ENCODE peak calls at places on chromosomes 7 and 10, in ten cellular contexts. One of them, this sample, is unnamed.

GRCh38 chr7:151248191-151249033 is at the start of gene SMARCD3:
- DNase-seq in NCI-H1105: peak
- DNase-seq in psoas muscle: peak
- DNase-seq in NCI-H2029: peak
- DNase-seq in B cell: no peak
- DNase-seq in kidney tubule cell: peak
- DNase-seq in IMR-90: peak
- DNase-seq in A549: peak
- DNase-seq in effector memory CD4-positive, alpha-beta T cell: no peak
- DNase-seq in cardiac fibroblast: peak
- DNase-seq in this sample: no peak

GRCh38 chr10:78594938-78595645 is 473.7 kb upstream of the ZMIZ1 start:
- DNase-seq in NCI-H1105: no peak
- DNase-seq in psoas muscle: no peak
- DNase-seq in NCI-H2029: peak
- DNase-seq in B cell: no peak
- DNase-seq in kidney tubule cell: no peak
- DNase-seq in IMR-90: no peak
- DNase-seq in A549: no peak
- DNase-seq in effector memory CD4-positive, alpha-beta T cell: no peak
- DNase-seq in cardiac fibroblast: no peak
- DNase-seq in this sample: no peak

GRCh38 chr10:63497321-63497720 is 23.9 kb upstream of the REEP3 start:
- DNase-seq in NCI-H1105: no peak
- DNase-seq in psoas muscle: no peak
- DNase-seq in NCI-H2029: no peak
- DNase-seq in B cell: no peak
- DNase-seq in kidney tubule cell: no peak
- DNase-seq in IMR-90: no peak
- DNase-seq in A549: no peak
- DNase-seq in effector memory CD4-positive, alpha-beta T cell: no peak
- DNase-seq in cardiac fibroblast: no peak
- DNase-seq in this sample: no peak

GRCh38 chr7:67462781-67463191 is 466.2 kb downstream of the TYW1 start:
- DNase-seq in NCI-H1105: no peak
- DNase-seq in psoas muscle: no peak
- DNase-seq in NCI-H2029: no peak
- DNase-seq in B cell: no peak
- DNase-seq in kidney tubule cell: no peak
- DNase-seq in IMR-90: no peak
- DNase-seq in A549: no peak
- DNase-seq in effector memory CD4-positive, alpha-beta T cell: no peak
- DNase-seq in cardiac fibroblast: no peak
- DNase-seq in this sample: no peak

GRCh38 chr7:135342887-135343286 is 109.2 kb downstream of the STRA8 start:
- DNase-seq in NCI-H1105: peak
- DNase-seq in psoas muscle: peak
- DNase-seq in NCI-H2029: peak
- DNase-seq in B cell: peak
- DNase-seq in kidney tubule cell: no peak
- DNase-seq in IMR-90: peak
- DNase-seq in A549: no peak
- DNase-seq in effector memory CD4-positive, alpha-beta T cell: no peak
- DNase-seq in cardiac fibroblast: no peak
- DNase-seq in this sample: no peak

GRCh38 chr10:131760416-131761166 is 140.2 kb upstream of the PPP2R2D start:
- DNase-seq in NCI-H1105: no peak
- DNase-seq in psoas muscle: no peak
- DNase-seq in NCI-H2029: no peak
- DNase-seq in B cell: no peak
- DNase-seq in kidney tubule cell: no peak
- DNase-seq in IMR-90: no peak
- DNase-seq in A549: no peak
- DNase-seq in effector memory CD4-positive, alpha-beta T cell: no peak
- DNase-seq in cardiac fibroblast: no peak
- DNase-seq in this sample: no peak

GRCh38 chr7:138226001-138226476 is 149.8 kb downstream of the AKR1D1 start:
- DNase-seq in NCI-H1105: no peak
- DNase-seq in psoas muscle: no peak
- DNase-seq in NCI-H2029: peak
- DNase-seq in B cell: no peak
- DNase-seq in kidney tubule cell: peak
- DNase-seq in IMR-90: no peak
- DNase-seq in A549: no peak
- DNase-seq in effector memory CD4-positive, alpha-beta T cell: no peak
- DNase-seq in cardiac fibroblast: peak
- DNase-seq in this sample: no peak

GRCh38 chr10:117666965-117667364 is 124.4 kb downstream of the EMX2 start:
- DNase-seq in NCI-H1105: no peak
- DNase-seq in psoas muscle: no peak
- DNase-seq in NCI-H2029: no peak
- DNase-seq in B cell: no peak
- DNase-seq in kidney tubule cell: no peak
- DNase-seq in IMR-90: no peak
- DNase-seq in A549: no peak
- DNase-seq in effector memory CD4-positive, alpha-beta T cell: no peak
- DNase-seq in cardiac fibroblast: no peak
- DNase-seq in this sample: no peak

GRCh38 chr10:71476249-71477011 is 79.7 kb downstream of the CDH23 start:
- DNase-seq in NCI-H1105: no peak
- DNase-seq in psoas muscle: no peak
- DNase-seq in NCI-H2029: no peak
- DNase-seq in B cell: no peak
- DNase-seq in kidney tubule cell: no peak
- DNase-seq in IMR-90: no peak
- DNase-seq in A549: no peak
- DNase-seq in effector memory CD4-positive, alpha-beta T cell: no peak
- DNase-seq in cardiac fibroblast: no peak
- DNase-seq in this sample: no peak

GRCh38 chr7:93011351-93012294 is 106.2 kb downstream of the SAMD9 start:
- DNase-seq in NCI-H1105: no peak
- DNase-seq in psoas muscle: no peak
- DNase-seq in NCI-H2029: no peak
- DNase-seq in B cell: no peak
- DNase-seq in kidney tubule cell: peak
- DNase-seq in IMR-90: peak
- DNase-seq in A549: no peak
- DNase-seq in effector memory CD4-positive, alpha-beta T cell: no peak
- DNase-seq in cardiac fibroblast: peak
- DNase-seq in this sample: peak

GRCh38 chr7:105279688-105280007 is 109.1 kb downstream of the SRPK2 start:
- DNase-seq in NCI-H1105: no peak
- DNase-seq in psoas muscle: no peak
- DNase-seq in NCI-H2029: no peak
- DNase-seq in B cell: no peak
- DNase-seq in kidney tubule cell: peak
- DNase-seq in IMR-90: no peak
- DNase-seq in A549: no peak
- DNase-seq in effector memory CD4-positive, alpha-beta T cell: no peak
- DNase-seq in cardiac fibroblast: no peak
- DNase-seq in this sample: no peak

GRCh38 chr7:150313870-150314269 is 9.3 kb upstream of the LRRC61 start:
- DNase-seq in NCI-H1105: no peak
- DNase-seq in psoas muscle: no peak
- DNase-seq in NCI-H2029: no peak
- DNase-seq in B cell: no peak
- DNase-seq in kidney tubule cell: no peak
- DNase-seq in IMR-90: no peak
- DNase-seq in A549: no peak
- DNase-seq in effector memory CD4-positive, alpha-beta T cell: no peak
- DNase-seq in cardiac fibroblast: no peak
- DNase-seq in this sample: no peak

GRCh38 chr10:124560377-124560776 is 98.8 kb downstream of the LHPP start:
- DNase-seq in NCI-H1105: no peak
- DNase-seq in psoas muscle: peak
- DNase-seq in NCI-H2029: no peak
- DNase-seq in B cell: peak
- DNase-seq in kidney tubule cell: no peak
- DNase-seq in IMR-90: peak
- DNase-seq in A549: no peak
- DNase-seq in effector memory CD4-positive, alpha-beta T cell: no peak
- DNase-seq in cardiac fibroblast: peak
- DNase-seq in this sample: peak

GRCh38 chr7:50393547-50394252 is 56.5 kb downstream of the FIGNL1 start:
- DNase-seq in NCI-H1105: no peak
- DNase-seq in psoas muscle: no peak
- DNase-seq in NCI-H2029: no peak
- DNase-seq in B cell: peak
- DNase-seq in kidney tubule cell: no peak
- DNase-seq in IMR-90: no peak
- DNase-seq in A549: no peak
- DNase-seq in effector memory CD4-positive, alpha-beta T cell: peak
- DNase-seq in cardiac fibroblast: no peak
- DNase-seq in this sample: no peak

GRCh38 chr7:101031082-101031481 is 11.2 kb downstream of the MUC17 start:
- DNase-seq in NCI-H1105: peak
- DNase-seq in psoas muscle: no peak
- DNase-seq in NCI-H2029: no peak
- DNase-seq in B cell: no peak
- DNase-seq in kidney tubule cell: no peak
- DNase-seq in IMR-90: no peak
- DNase-seq in A549: no peak
- DNase-seq in effector memory CD4-positive, alpha-beta T cell: no peak
- DNase-seq in cardiac fibroblast: no peak
- DNase-seq in this sample: no peak

GRCh38 chr10:110209926-110210662 is 2.7 kb downstream of the MXI1 start:
- DNase-seq in NCI-H1105: no peak
- DNase-seq in psoas muscle: peak
- DNase-seq in NCI-H2029: no peak
- DNase-seq in B cell: peak
- DNase-seq in kidney tubule cell: peak
- DNase-seq in IMR-90: peak
- DNase-seq in A549: peak
- DNase-seq in effector memory CD4-positive, alpha-beta T cell: peak
- DNase-seq in cardiac fibroblast: peak
- DNase-seq in this sample: no peak

GRCh38 chr7:47301078-47301477 is 280.8 kb downstream of the TNS3 start:
- DNase-seq in NCI-H1105: no peak
- DNase-seq in psoas muscle: no peak
- DNase-seq in NCI-H2029: no peak
- DNase-seq in B cell: no peak
- DNase-seq in kidney tubule cell: no peak
- DNase-seq in IMR-90: no peak
- DNase-seq in A549: no peak
- DNase-seq in effector memory CD4-positive, alpha-beta T cell: no peak
- DNase-seq in cardiac fibroblast: no peak
- DNase-seq in this sample: no peak

GRCh38 chr7:149196151-149196704 is 882 bp downstream of the ZNF282 start:
- DNase-seq in NCI-H1105: no peak
- DNase-seq in psoas muscle: no peak
- DNase-seq in NCI-H2029: no peak
- DNase-seq in B cell: no peak
- DNase-seq in kidney tubule cell: peak
- DNase-seq in IMR-90: no peak
- DNase-seq in A549: no peak
- DNase-seq in effector memory CD4-positive, alpha-beta T cell: no peak
- DNase-seq in cardiac fibroblast: no peak
- DNase-seq in this sample: no peak

GRCh38 chr10:86757110-86757790 is 831 bp downstream of the BMPR1A start:
- DNase-seq in NCI-H1105: no peak
- DNase-seq in psoas muscle: peak
- DNase-seq in NCI-H2029: no peak
- DNase-seq in B cell: no peak
- DNase-seq in kidney tubule cell: peak
- DNase-seq in IMR-90: peak
- DNase-seq in A549: peak
- DNase-seq in effector memory CD4-positive, alpha-beta T cell: no peak
- DNase-seq in cardiac fibroblast: peak
- DNase-seq in this sample: no peak

GRCh38 chr10:65968871-65969270 is 957.0 kb upstream of the LRRTM3 start:
- DNase-seq in NCI-H1105: no peak
- DNase-seq in psoas muscle: no peak
- DNase-seq in NCI-H2029: no peak
- DNase-seq in B cell: no peak
- DNase-seq in kidney tubule cell: no peak
- DNase-seq in IMR-90: no peak
- DNase-seq in A549: no peak
- DNase-seq in effector memory CD4-positive, alpha-beta T cell: no peak
- DNase-seq in cardiac fibroblast: no peak
- DNase-seq in this sample: no peak

GRCh38 chr7:4070214-4070613 is 611.9 kb upstream of the FOXK1 start:
- DNase-seq in NCI-H1105: no peak
- DNase-seq in psoas muscle: no peak
- DNase-seq in NCI-H2029: no peak
- DNase-seq in B cell: no peak
- DNase-seq in kidney tubule cell: no peak
- DNase-seq in IMR-90: no peak
- DNase-seq in A549: no peak
- DNase-seq in effector memory CD4-positive, alpha-beta T cell: no peak
- DNase-seq in cardiac fibroblast: no peak
- DNase-seq in this sample: no peak

GRCh38 chr10:132707121-132707775 is 78.7 kb downstream of the NKX6-2 start:
- DNase-seq in NCI-H1105: no peak
- DNase-seq in psoas muscle: peak
- DNase-seq in NCI-H2029: no peak
- DNase-seq in B cell: no peak
- DNase-seq in kidney tubule cell: no peak
- DNase-seq in IMR-90: no peak
- DNase-seq in A549: no peak
- DNase-seq in effector memory CD4-positive, alpha-beta T cell: no peak
- DNase-seq in cardiac fibroblast: no peak
- DNase-seq in this sample: no peak

GRCh38 chr7:137882261-137882668 is 35.5 kb upstream of the DGKI start:
- DNase-seq in NCI-H1105: no peak
- DNase-seq in psoas muscle: peak
- DNase-seq in NCI-H2029: no peak
- DNase-seq in B cell: no peak
- DNase-seq in kidney tubule cell: peak
- DNase-seq in IMR-90: peak
- DNase-seq in A549: peak
- DNase-seq in effector memory CD4-positive, alpha-beta T cell: no peak
- DNase-seq in cardiac fibroblast: peak
- DNase-seq in this sample: peak

GRCh38 chr7:94064541-94065191 is 60.5 kb upstream of the BET1 start:
- DNase-seq in NCI-H1105: no peak
- DNase-seq in psoas muscle: no peak
- DNase-seq in NCI-H2029: no peak
- DNase-seq in B cell: no peak
- DNase-seq in kidney tubule cell: no peak
- DNase-seq in IMR-90: peak
- DNase-seq in A549: no peak
- DNase-seq in effector memory CD4-positive, alpha-beta T cell: no peak
- DNase-seq in cardiac fibroblast: peak
- DNase-seq in this sample: no peak

This sample was measured in fibroblast of the conjunctiva.